ENCODE peak calls at places on chromosomes 6 and 20, in seven cellular contexts. R, C, G, Y, U, K and A are unnamed samples.

GRCh38 chr20:16411361-16411760 is 161.9 kb downstream of the KIF16B start:
- DNase-seq in Y (no peak), C (no peak), K (no peak), R (no peak), G (no peak), U (no peak), A (no peak)

GRCh38 chr6:149354009-149354408 is 36.5 kb downstream of the TAB2 start:
- DNase-seq in C (no peak), K (no peak), R (no peak), U (peak), G (no peak), Y (no peak), A (no peak)

GRCh38 chr6:146127447-146128215 is 98.8 kb downstream of the GRM1 start:
- DNase-seq in Y (no peak), R (no peak), U (no peak), G (no peak), K (no peak), C (no peak), A (no peak)

GRCh38 chr20:62872184-62872862 is 10.7 kb upstream of the TCFL5 start:
- DNase-seq in C (no peak), R (no peak), G (no peak), Y (no peak), U (peak), K (no peak), A (no peak)

GRCh38 chr20:56610098-56610497 is 19.0 kb upstream of the TFAP2C start:
- DNase-seq in C (no peak), R (no peak), K (no peak), U (no peak), Y (no peak), G (no peak), A (no peak)

GRCh38 chr6:37516920-37517405 is 17.3 kb upstream of the CCDC167 start:
- DNase-seq in Y (no peak), U (no peak), K (no peak), G (no peak), R (no peak), C (no peak), A (no peak)

GRCh38 chr20:35510946-35511735 is 18.3 kb downstream of the C20orf173 start:
- DNase-seq in Y (no peak), U (no peak), G (peak), C (no peak), R (no peak), K (no peak), A (no peak)

GRCh38 chr6:88262372-88262771 is 96.2 kb upstream of the CNR1 start:
- DNase-seq in C (no peak), Y (no peak), R (no peak), K (no peak), U (no peak), G (no peak), A (no peak)

GRCh38 chr20:53291548-53291947 is 302.1 kb downstream of the ZNF217 start:
- DNase-seq in U (peak), R (no peak), G (no peak), C (no peak), Y (no peak), K (no peak), A (peak)

GRCh38 chr6:111710439-111710838 is 104.8 kb upstream of the TRAF3IP2 start:
- DNase-seq in U (no peak), R (no peak), K (no peak), C (no peak), Y (no peak), G (no peak), A (no peak)

GRCh38 chr6:151693366-151693765 is 114.1 kb upstream of the ESR1 start:
- DNase-seq in C (no peak), K (no peak), R (no peak), U (no peak), Y (no peak), G (no peak), A (no peak)

GRCh38 chr6:44734886-44735630 is 347.6 kb downstream of the CDC5L start:
- DNase-seq in K (no peak), Y (no peak), G (no peak), U (no peak), C (no peak), R (no peak), A (no peak)